ENCODE peak calls at places on chromosome 15, in six cellular contexts. P, N, V, I, Q and R are unnamed samples.

GRCh38 chr15:68994981-68995753 is 19.3 kb upstream of the NOX5 start:
- DNase-seq in N (no peak), P (no peak), V (no peak), I (no peak), Q (no peak), R (no peak)

GRCh38 chr15:49644364-49644794 is 23.5 kb downstream of the DTWD1 start:
- DNase-seq in I (no peak), Q (no peak), P (no peak), N (no peak), V (no peak), R (no peak)

GRCh38 chr15:56919708-56920637 is 1.5 kb downstream of the TCF12 start:
- DNase-seq in V (no peak), P (peak), Q (peak), N (peak), I (peak), R (peak)

GRCh38 chr15:75049392-75049791 is 26.0 kb downstream of the PPCDC start:
- DNase-seq in N (peak), Q (no peak), I (no peak), P (no peak), V (no peak), R (peak)

GRCh38 chr15:77393471-77393840 is 26.4 kb downstream of the PEAK1 start:
- DNase-seq in I (no peak), P (no peak), N (no peak), Q (no peak), V (no peak), R (no peak)

GRCh38 chr15:91114301-91114700 is 14.2 kb downstream of the SV2B start:
- DNase-seq in I (no peak), P (no peak), V (no peak), Q (no peak), N (no peak), R (no peak)

GRCh38 chr15:52794665-52795463 is 4.7 kb upstream of the ONECUT1 start:
- DNase-seq in I (no peak), V (no peak), N (no peak), P (no peak), Q (no peak), R (no peak)

GRCh38 chr15:90872481-90873184 is 4.2 kb downstream of the FURIN start:
- DNase-seq in I (no peak), P (no peak), Q (no peak), N (no peak), V (no peak), R (no peak)